ENCODE peak calls at places on chromosomes 5 and 9, in four cellular contexts. One of them, this sample, is unnamed.

GRCh38 chr5:78896128-78896527 is 89.0 kb downstream of the ARSB start:
- DNase-seq in fibroblast of lung: peak; percentile 84
- DNase-seq in heart right ventricle: no peak
- DNase-seq in kidney: no peak
- DNase-seq in this sample: no peak

GRCh38 chr5:96157841-96158291 is 196.2 kb upstream of the ELL2 start:
- DNase-seq in heart right ventricle: no peak
- DNase-seq in fibroblast of lung: peak; percentile 24
- DNase-seq in kidney: no peak
- DNase-seq in this sample: no peak

GRCh38 chr9:120528834-120529233 is 51.1 kb downstream of the CDK5RAP2 start:
- DNase-seq in fibroblast of lung: no peak
- DNase-seq in kidney: no peak
- DNase-seq in heart right ventricle: no peak
- DNase-seq in this sample: no peak

GRCh38 chr5:38555354-38556114 is 912 bp downstream of the LIFR start:
- DNase-seq in heart right ventricle: no peak
- DNase-seq in kidney: no peak
- DNase-seq in fibroblast of lung: no peak
- DNase-seq in this sample: no peak

GRCh38 chr9:89448821-89449220 is 49.1 kb downstream of the SEMA4D start:
- DNase-seq in heart right ventricle: no peak
- DNase-seq in kidney: peak; percentile 41
- DNase-seq in fibroblast of lung: no peak
- DNase-seq in this sample: no peak

GRCh38 chr9:38390851-38391250 is 1.7 kb upstream of the ALDH1B1 start:
- DNase-seq in fibroblast of lung: no peak
- DNase-seq in kidney: no peak
- DNase-seq in heart right ventricle: no peak
- DNase-seq in this sample: no peak

GRCh38 chr9:82797539-82797938 is 265.4 kb downstream of the RASEF start:
- DNase-seq in kidney: peak; percentile 66
- DNase-seq in heart right ventricle: peak; percentile 44
- DNase-seq in fibroblast of lung: no peak
- DNase-seq in this sample: no peak

GRCh38 chr5:38657020-38657419 is 100.6 kb upstream of the LIFR start:
- DNase-seq in heart right ventricle: no peak
- DNase-seq in kidney: no peak
- DNase-seq in fibroblast of lung: no peak
- DNase-seq in this sample: no peak

GRCh38 chr5:112576298-112576925 is 157.3 kb upstream of the EPB41L4A start:
- DNase-seq in kidney: no peak
- DNase-seq in fibroblast of lung: no peak
- DNase-seq in heart right ventricle: peak; percentile 33
- DNase-seq in this sample: no peak

GRCh38 chr9:71465392-71465791 is 302.9 kb downstream of the CEMIP2 start:
- DNase-seq in heart right ventricle: no peak
- DNase-seq in fibroblast of lung: no peak
- DNase-seq in kidney: no peak
- DNase-seq in this sample: no peak

GRCh38 chr5:72817076-72817476 is 615 bp downstream of the TNPO1 start:
- DNase-seq in heart right ventricle: peak; percentile 51
- DNase-seq in fibroblast of lung: peak; percentile 72
- DNase-seq in kidney: peak; percentile 88
- DNase-seq in this sample: peak; percentile 84

GRCh38 chr5:73451218-73452130 is 2.9 kb upstream of the FOXD1 start:
- DNase-seq in heart right ventricle: peak; percentile 36
- DNase-seq in fibroblast of lung: peak; percentile 56
- DNase-seq in kidney: peak; percentile 91
- DNase-seq in this sample: peak; percentile 83

GRCh38 chr5:1093361-1093760 is 18.5 kb downstream of the SLC12A7 start:
- DNase-seq in heart right ventricle: peak; percentile 59
- DNase-seq in kidney: no peak
- DNase-seq in fibroblast of lung: no peak
- DNase-seq in this sample: no peak

GRCh38 chr5:132283423-132284043 is 10.7 kb upstream of the SLC22A4 start:
- DNase-seq in fibroblast of lung: peak; percentile 60
- DNase-seq in kidney: peak; percentile 53
- DNase-seq in heart right ventricle: peak; percentile 43
- DNase-seq in this sample: no peak

GRCh38 chr9:91421022-91421765 is 2.4 kb downstream of the NFIL3 start:
- DNase-seq in fibroblast of lung: peak; percentile 42
- DNase-seq in heart right ventricle: peak; percentile 38
- DNase-seq in kidney: peak; percentile 80
- DNase-seq in this sample: peak; percentile 72

GRCh38 chr9:104276709-104277245 is 182.7 kb downstream of the SMC2 start:
- DNase-seq in fibroblast of lung: peak; percentile 18
- DNase-seq in heart right ventricle: no peak
- DNase-seq in kidney: no peak
- DNase-seq in this sample: no peak

GRCh38 chr9:123927625-123928308 is 2.2 kb downstream of the DENND1A start:
- DNase-seq in kidney: no peak
- DNase-seq in fibroblast of lung: no peak
- DNase-seq in heart right ventricle: no peak
- DNase-seq in this sample: no peak

GRCh38 chr5:29307498-29307897 is 1886.0 kb upstream of the CDH6 start:
- DNase-seq in kidney: no peak
- DNase-seq in fibroblast of lung: no peak
- DNase-seq in heart right ventricle: no peak
- DNase-seq in this sample: no peak
- H3K4me3 ChIP-seq in kidney: no peak overlapping the region
- H3K4me3 ChIP-seq in fibroblast of lung: no peak overlapping the region
- H3K4me3 ChIP-seq in heart right ventricle: no peak overlapping the region
- H3K4me3 ChIP-seq in this sample: no peak overlapping the region

GRCh38 chr9:20212806-20213205 is 409.5 kb downstream of the MLLT3 start:
- DNase-seq in fibroblast of lung: no peak
- DNase-seq in kidney: no peak
- DNase-seq in heart right ventricle: no peak
- DNase-seq in this sample: no peak

GRCh38 chr9:20216438-20216837 is 405.9 kb downstream of the MLLT3 start:
- DNase-seq in kidney: no peak
- DNase-seq in fibroblast of lung: no peak
- DNase-seq in heart right ventricle: no peak
- DNase-seq in this sample: no peak

GRCh38 chr9:20219437-20219836 is 402.9 kb downstream of the MLLT3 start:
- DNase-seq in heart right ventricle: no peak
- DNase-seq in kidney: no peak
- DNase-seq in fibroblast of lung: no peak
- DNase-seq in this sample: no peak

GRCh38 chr9:20217596-20217995 is 404.7 kb downstream of the MLLT3 start:
- DNase-seq in heart right ventricle: no peak
- DNase-seq in kidney: no peak
- DNase-seq in fibroblast of lung: no peak
- DNase-seq in this sample: no peak

GRCh38 chr9:20215552-20215951 is 406.7 kb downstream of the MLLT3 start:
- DNase-seq in heart right ventricle: no peak
- DNase-seq in kidney: no peak
- DNase-seq in fibroblast of lung: no peak
- DNase-seq in this sample: no peak
- TF ChIP-seq CTCF in heart right ventricle: no peak
- TF ChIP-seq CTCF in kidney: no peak
- TF ChIP-seq CTCF in fibroblast of lung: no peak
- TF ChIP-seq CTCF in this sample: no peak

GRCh38 chr5:165224366-165224765 is 1718.9 kb downstream of the MAT2B start:
- DNase-seq in kidney: no peak
- DNase-seq in fibroblast of lung: no peak
- DNase-seq in heart right ventricle: no peak
- DNase-seq in this sample: no peak
- H3K4me3 ChIP-seq in kidney: no peak overlapping the region
- H3K4me3 ChIP-seq in fibroblast of lung: no peak overlapping the region
- H3K4me3 ChIP-seq in heart right ventricle: no peak overlapping the region
- H3K4me3 ChIP-seq in this sample: no peak overlapping the region

GRCh38 chr5:111309384-111309783 is 85.2 kb downstream of the CAMK4 start:
- DNase-seq in fibroblast of lung: no peak
- DNase-seq in kidney: no peak
- DNase-seq in heart right ventricle: no peak
- DNase-seq in this sample: no peak
- TF ChIP-seq CTCF in fibroblast of lung: no peak
- TF ChIP-seq CTCF in kidney: no peak
- TF ChIP-seq CTCF in heart right ventricle: no peak
- TF ChIP-seq CTCF in this sample: no peak

GRCh38 chr9:134205636-134206316 is 41.4 kb upstream of the RNU6ATAC start:
- DNase-seq in kidney: peak; percentile 88
- DNase-seq in fibroblast of lung: peak; percentile 89
- DNase-seq in heart right ventricle: peak; percentile 77
- DNase-seq in this sample: peak; percentile 20
- H3K4me3 ChIP-seq in kidney: no peak overlapping the region
- H3K4me3 ChIP-seq in fibroblast of lung: no peak overlapping the region
- H3K4me3 ChIP-seq in heart right ventricle: no peak overlapping the region
- H3K4me3 ChIP-seq in this sample: no peak overlapping the region

This sample was measured in upper lobe of right lung.